ENCODE peak calls at places on chromosomes 7 and 10, in five cellular contexts. G, I, X, N and B are unnamed samples. For H3K9me3, the result is how much of the 10 kb centered on the place peaks cover.

GRCh38 chr7:135718794-135719436 is 9.1 kb downstream of the SLC13A4 start:
- DNase-seq in G (no peak), I (peak), X (no peak), N (no peak), B (no peak)

GRCh38 chr10:17200885-17201164 is 647 bp downstream of the TRDMT1 start:
- DNase-seq in G (no peak), I (no peak), X (no peak), N (peak), B (no peak)

GRCh38 chr7:73429218-73429617 is 4.4 kb upstream of the FZD9 start:
- DNase-seq in G (no peak), I (peak), X (peak), N (no peak), B (no peak)

GRCh38 chr7:149027055-149027454 is 1.2 kb downstream of the PDIA4 start:
- DNase-seq in G (no peak), I (no peak), X (no peak), N (no peak), B (no peak)

GRCh38 chr7:46153951-46154787 is 233.1 kb upstream of the IGFBP3 start:
- DNase-seq in G (no peak), I (no peak), X (no peak), N (no peak), B (no peak)

GRCh38 chr10:133455611-133456031 is 1.9 kb downstream of the SCART1 start:
- DNase-seq in G (no peak), I (no peak), X (no peak), N (no peak), B (no peak)

GRCh38 chr7:1839701-1840100 is 169.6 kb downstream of the ELFN1 start:
- DNase-seq in G (no peak), I (no peak), X (peak), N (no peak), B (no peak)

GRCh38 chr7:25725483-25725882 is 426.5 kb upstream of the NFE2L3 start:
- DNase-seq in G (no peak), I (no peak), X (no peak), N (no peak), B (no peak)

GRCh38 chr7:27171636-27172387 is 2.3 kb downstream of the HOXA10 start:
- DNase-seq in G (no peak), I (no peak), X (peak), N (no peak), B (no peak)

GRCh38 chr7:28024786-28025334 is 155.7 kb downstream of the JAZF1 start:
- DNase-seq in G (no peak), I (no peak), X (no peak), N (no peak), B (no peak)

GRCh38 chr10:91090761-91091529 is 129.5 kb upstream of the PCGF5 start:
- DNase-seq in G (no peak), I (no peak), X (no peak), N (no peak), B (no peak)

GRCh38 chr10:117075064-117075463 is 63.0 kb downstream of the VAX1 start:
- DNase-seq in G (no peak), I (no peak), X (no peak), N (no peak), B (no peak)

GRCh38 chr10:122342293-122343134 is 32.0 kb upstream of the PLEKHA1 start:
- DNase-seq in G (no peak), I (peak), X (no peak), N (peak), B (peak)

GRCh38 chr10:13080643-13081042 is 19.3 kb upstream of the OPTN start:
- DNase-seq in G (no peak), I (no peak), X (no peak), N (no peak), B (no peak)

GRCh38 chr10:84423729-84424128 is 95.3 kb downstream of the CCSER2 start:
- DNase-seq in G (no peak), I (no peak), X (no peak), N (no peak), B (no peak)

GRCh38 chr7:108454674-108455523 is 1.3 kb downstream of the NRCAM start:
- DNase-seq in G (no peak), I (no peak), X (peak), N (no peak), B (no peak)
- H3K4me3 ChIP-seq in G (peak), I (peak), X (peak), N (no peak), B (peak)

DNA sequence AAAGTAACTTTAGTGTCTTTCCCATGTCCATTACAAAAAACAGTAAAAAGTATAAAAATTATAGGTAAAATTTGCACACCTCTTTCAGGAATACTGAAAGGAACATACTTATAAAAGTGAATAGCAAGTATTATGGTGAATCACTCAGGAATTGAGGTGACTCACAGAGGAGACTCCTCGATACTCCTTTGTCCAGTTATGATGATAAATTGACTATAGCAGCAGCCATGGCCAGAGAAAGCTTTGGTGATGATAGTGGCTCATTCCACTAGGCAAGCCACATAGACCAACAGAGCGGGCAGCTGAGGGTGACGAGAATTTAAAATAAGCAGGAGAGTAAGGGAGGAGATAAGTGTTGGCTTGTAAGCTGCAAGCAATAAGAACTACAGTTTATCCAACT is 1231.1 kb upstream of the CELF2 start:
- DNase-seq in G (no peak), I (no peak), X (no peak), N (no peak), B (peak)
- H3K9me3 ChIP-seq in G (under half), I (under half), X (under half), N (under half), B (under half)

DNA sequence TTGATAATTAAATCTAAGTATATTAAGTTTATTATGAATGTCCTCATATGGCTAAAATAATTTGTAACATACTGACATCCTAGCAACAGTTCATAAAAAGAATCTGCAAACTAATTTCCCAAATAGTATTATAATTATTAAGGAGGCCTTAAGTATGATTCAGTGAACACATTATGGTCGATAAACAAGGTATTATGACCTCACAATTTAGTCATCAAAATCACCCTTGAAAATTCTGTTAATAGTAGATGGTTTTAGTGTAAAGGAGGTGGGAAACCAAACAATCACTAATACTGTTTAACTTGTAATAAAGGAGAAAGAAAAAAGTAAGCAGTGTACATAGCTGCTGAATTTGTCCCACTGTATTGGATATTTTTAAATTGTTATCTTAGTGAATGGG is 2.1 kb downstream of the ETV1 start:
- DNase-seq in G (no peak), I (no peak), X (no peak), N (no peak), B (no peak)
- H3K4me3 ChIP-seq in G (no peak), I (no peak), X (no peak), N (no peak), B (peak)

DNA sequence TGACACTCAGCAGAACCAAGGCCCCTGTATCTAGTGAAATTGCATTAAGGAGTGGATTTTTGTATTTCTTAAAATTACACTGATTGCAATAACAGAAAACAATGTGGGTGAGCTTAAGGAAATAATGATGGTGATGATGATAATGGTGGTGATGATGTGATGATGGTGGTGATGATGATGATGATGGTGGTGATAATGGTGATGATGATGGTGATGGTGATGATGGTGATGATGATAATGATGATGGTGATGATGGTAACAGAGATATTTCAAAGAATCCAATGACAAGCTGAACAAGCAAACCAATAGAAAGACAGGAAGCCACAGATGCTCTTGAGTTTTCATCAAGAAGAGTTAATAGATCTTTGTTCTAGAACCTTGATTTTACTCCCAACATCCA is 630.7 kb upstream of the AUTS2 start:
- DNase-seq in G (no peak), I (no peak), X (no peak), N (no peak), B (no peak)
- H3K9me3 ChIP-seq in G (under half), I (under half), X (under half), N (under half), B (under half)

GRCh38 chr10:62057359-62057758 is 155.9 kb downstream of the ARID5B start:
- DNase-seq in G (no peak), I (no peak), X (no peak), N (no peak), B (no peak)

GRCh38 chr10:62057872-62058271 is 156.4 kb downstream of the ARID5B start:
- DNase-seq in G (no peak), I (no peak), X (no peak), N (no peak), B (no peak)

GRCh38 chr10:62058476-62058875 is 157.0 kb downstream of the ARID5B start:
- DNase-seq in G (no peak), I (no peak), X (no peak), N (no peak), B (no peak)

GRCh38 chr10:62056219-62056618 is 154.7 kb downstream of the ARID5B start:
- DNase-seq in G (no peak), I (no peak), X (no peak), N (no peak), B (no peak)

DNA sequence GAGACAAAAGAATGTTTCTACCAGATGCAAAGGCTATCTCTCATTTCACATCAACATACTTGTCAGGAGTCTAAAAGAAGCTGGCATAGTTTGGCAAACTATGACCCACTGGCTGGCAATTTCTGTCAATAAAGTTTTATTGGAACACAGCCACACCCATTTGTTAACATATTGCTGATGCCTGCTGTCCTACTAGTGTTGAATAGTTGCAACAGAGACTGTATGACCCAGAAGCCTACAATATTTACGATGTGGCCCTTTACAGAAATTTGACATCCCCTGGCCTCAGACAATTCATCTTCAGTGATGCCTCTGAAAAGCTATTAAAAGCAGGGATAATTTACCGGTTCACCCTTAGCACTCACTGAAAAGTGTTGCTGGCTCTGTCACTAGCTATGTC is 155.2 kb downstream of the ARID5B start:
- DNase-seq in G (no peak), I (no peak), X (no peak), N (no peak), B (no peak)
- H3K4me3 ChIP-seq in G (no peak), I (no peak), X (no peak), N (no peak), B (peak)

GRCh38 chr10:26797340-26797739 is 63.4 kb downstream of the ABI1 start:
- DNase-seq in G (no peak), I (no peak), X (no peak), N (no peak), B (no peak)

GRCh38 chr10:26790596-26790995 is 70.2 kb downstream of the ABI1 start:
- DNase-seq in G (no peak), I (no peak), X (no peak), N (no peak), B (no peak)

GRCh38 chr10:26787362-26787761 is 73.4 kb downstream of the ABI1 start:
- DNase-seq in G (no peak), I (no peak), X (no peak), N (no peak), B (no peak)

GRCh38 chr10:26798298-26798697 is 62.5 kb downstream of the ABI1 start:
- DNase-seq in G (no peak), I (no peak), X (no peak), N (no peak), B (no peak)

DNA sequence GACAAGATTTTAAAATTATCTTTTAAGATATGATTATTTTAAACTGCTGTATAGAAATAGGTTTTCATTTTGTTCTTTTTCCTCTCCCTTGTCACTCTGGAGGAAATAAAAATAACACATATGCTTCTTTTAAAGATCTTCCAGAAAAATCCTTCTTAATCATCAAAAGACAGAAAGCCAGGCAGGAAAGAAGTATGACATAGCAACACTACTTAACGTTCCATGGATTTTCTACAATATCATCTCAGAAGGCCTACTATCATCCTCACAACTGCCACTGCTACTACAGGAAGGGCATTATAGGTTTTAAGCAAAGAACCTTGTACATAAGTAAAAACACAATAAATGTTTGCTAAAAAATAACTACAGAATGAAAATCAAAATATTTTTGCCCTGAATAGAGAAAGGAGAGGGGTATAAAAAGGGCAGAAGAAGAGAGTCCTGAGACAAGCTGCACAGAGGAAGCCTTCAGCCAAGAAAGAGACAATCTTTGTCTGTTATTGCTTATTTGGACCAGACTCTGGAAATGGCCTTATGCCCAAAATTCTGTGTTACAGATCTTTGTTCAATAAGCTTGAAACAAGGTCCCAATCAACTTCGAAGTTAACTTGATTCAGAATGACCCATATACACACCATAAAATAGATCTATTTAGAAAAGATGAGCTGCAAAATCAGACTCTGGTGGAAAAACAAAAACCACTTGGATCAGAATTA is 67.8 kb downstream of the ABI1 start:
- DNase-seq in G (no peak), I (no peak), X (no peak), N (no peak), B (no peak)
- H3K9me3 ChIP-seq in G (under half), I (under half), X (under half), N (under half), B (under half)

DNA sequence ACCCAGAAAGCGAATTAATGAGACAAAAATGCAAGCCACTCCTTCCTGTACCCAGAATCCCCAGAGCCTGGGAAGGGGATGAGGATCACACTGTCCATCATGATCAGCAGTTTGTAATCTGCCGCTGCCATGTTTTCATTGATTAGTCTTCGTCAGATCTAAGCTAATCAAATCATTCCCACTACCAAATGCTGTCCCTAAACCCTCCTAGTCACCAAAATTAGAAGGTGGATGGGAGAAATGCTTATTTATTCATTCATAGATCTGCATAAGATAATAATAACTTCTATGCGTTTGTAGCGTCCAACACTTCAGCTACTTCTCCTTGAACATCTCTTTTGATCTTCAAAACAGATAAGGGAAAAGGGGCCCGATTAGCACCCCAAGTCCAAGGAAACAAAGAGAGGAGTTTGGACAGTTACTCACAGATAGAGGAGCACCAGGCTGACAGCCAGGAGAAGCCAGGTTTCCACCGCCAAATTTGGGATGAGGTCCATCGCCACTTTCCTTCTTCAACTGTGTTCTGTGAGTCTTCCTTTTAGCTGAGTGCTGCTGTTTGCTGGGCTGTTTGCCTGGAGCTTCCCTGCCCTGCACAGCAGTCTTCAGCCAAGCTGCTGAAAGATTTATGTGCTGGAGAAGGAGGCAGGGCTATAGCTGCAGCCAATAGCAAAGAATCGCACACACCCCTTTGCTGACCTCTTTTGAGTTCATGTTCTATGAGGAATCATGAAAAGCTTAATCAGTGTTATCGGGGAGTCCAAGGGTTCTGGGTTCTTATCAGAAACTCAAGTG is at the start of gene CYP3A5:
- DNase-seq in G (no peak), I (no peak), X (no peak), N (peak), B (no peak)
- H3K4me3 ChIP-seq in G (no peak), I (no peak), X (no peak), N (no peak), B (no peak)